ENCODE peak calls at places on chromosome 3, in nine cellular contexts. D is MM.1S, Y is GM04504, T is anterior cingulate cortex, U is SHP77, P is pancreas, J is iris pigment epithelial cell, R is B cell, A is frontal cortex. K is an unnamed sample.

GRCh38 chr3:133506215-133506901 is 67.1 kb upstream of the CDV3 start:
- DNase-seq in D (peak; percentile 98), Y (no peak), T (no peak), U (no peak), P (no peak), J (peak; percentile 10), R (peak; percentile 60), A (peak; percentile 15), K (no peak)

GRCh38 chr3:71428841-71429609 is 154.5 kb downstream of the FOXP1 start:
- DNase-seq in D (no peak), Y (peak; percentile 42), T (no peak), U (no peak), P (peak; percentile 29), J (peak; percentile 59), R (no peak), A (peak; percentile 17), K (peak; percentile 36)

GRCh38 chr3:64016941-64017620 is 6.2 kb downstream of the PSMD6 start:
- DNase-seq in D (no peak), Y (no peak), T (no peak), U (no peak), P (no peak), J (no peak), R (no peak), A (no peak), K (no peak)

GRCh38 chr3:49295489-49296058 is 18.5 kb upstream of the C3orf62 start:
- DNase-seq in D (no peak), Y (peak; percentile 38), T (no peak), U (peak; percentile 28), P (no peak), J (peak; percentile 26), R (no peak), A (peak; percentile 52), K (peak; percentile 15)

GRCh38 chr3:146124141-146124801 is 36.7 kb downstream of the PLOD2 start:
- DNase-seq in D (no peak), Y (no peak), T (no peak), U (no peak), P (no peak), J (peak; percentile 72), R (no peak), A (no peak), K (no peak)

GRCh38 chr3:4979401-4980228 is at the start of gene BHLHE40:
- DNase-seq in D (no peak), Y (no peak), T (peak; percentile 55), U (no peak), P (no peak), J (no peak), R (no peak), A (no peak), K (no peak)

GRCh38 chr3:8768364-8769087 is 887 bp downstream of the OXTR start:
- DNase-seq in D (no peak), Y (no peak), T (no peak), U (no peak), P (no peak), J (peak; percentile 49), R (no peak), A (no peak), K (no peak)

GRCh38 chr3:100656945-100657344 is 47.5 kb downstream of the ADGRG7 start:
- DNase-seq in D (no peak), Y (no peak), T (no peak), U (no peak), P (no peak), J (no peak), R (no peak), A (no peak), K (no peak)

K was measured in astrocyte of the cerebellum.